ENCODE peak calls at places on chromosome 5, in ten cellular contexts. P, C, V, R, F, W, J, Z, Y and I are unnamed samples.

GRCh38 chr5:154900071-154900470 is 37.9 kb downstream of the GEMIN5 start:
- DNase-seq in P (no peak), V (no peak), Z (no peak), Y (no peak), F (no peak), W (no peak), R (no peak), J (no peak), C (no peak), I (no peak)

GRCh38 chr5:68467791-68468190 is 252.2 kb downstream of the PIK3R1 start:
- DNase-seq in P (no peak), Z (no peak), R (no peak), V (no peak), C (no peak), J (no peak), Y (no peak), W (no peak), F (no peak), I (no peak)

GRCh38 chr5:180806351-180807011 is 3.9 kb upstream of the MGAT1 start:
- DNase-seq in W (no peak), R (no peak), Z (no peak), J (no peak), Y (no peak), V (no peak), C (no peak), F (no peak), P (no peak), I (peak)

GRCh38 chr5:143229896-143230675 is 173.4 kb downstream of the NR3C1 start:
- DNase-seq in Y (no peak), W (no peak), V (no peak), R (no peak), F (no peak), P (no peak), Z (peak), J (peak), C (no peak), I (peak)

GRCh38 chr5:81184749-81185110 is 48.4 kb upstream of the CKMT2 start:
- DNase-seq in Z (no peak), R (no peak), C (no peak), P (no peak), Y (no peak), F (no peak), J (no peak), V (no peak), W (no peak), I (no peak)

GRCh38 chr5:135825373-135826220 is 8.9 kb upstream of the SLC25A48 start:
- DNase-seq in J (no peak), F (no peak), C (no peak), Z (no peak), V (no peak), Y (no peak), R (no peak), P (no peak), W (no peak), I (no peak)

GRCh38 chr5:113050606-113051391 is 74.2 kb downstream of the DCP2 start:
- DNase-seq in C (no peak), F (no peak), Y (no peak), V (no peak), R (peak), W (no peak), Z (no peak), P (no peak), J (no peak), I (no peak)

GRCh38 chr5:177509361-177509951 is at the start of gene DOK3:
- DNase-seq in C (no peak), Y (peak), Z (no peak), P (no peak), J (no peak), F (no peak), R (peak), W (no peak), V (no peak), I (peak)

GRCh38 chr5:149264432-149265069 is 7.1 kb upstream of the AFAP1L1 start:
- DNase-seq in R (no peak), F (peak), Y (peak), C (peak), J (no peak), Z (peak), W (peak), P (peak), V (peak), I (no peak)

GRCh38 chr5:176533390-176533789 is 3.8 kb downstream of the RNF44 start:
- DNase-seq in F (no peak), V (no peak), P (no peak), Y (no peak), W (no peak), C (no peak), J (no peak), Z (no peak), R (no peak), I (peak)

GRCh38 chr5:142292249-142292648 is 32.6 kb downstream of the SPRY4 start:
- DNase-seq in R (no peak), Z (peak), W (no peak), P (no peak), V (no peak), Y (no peak), J (no peak), F (no peak), C (no peak), I (no peak)

GRCh38 chr5:154521756-154522155 is 43.7 kb upstream of the HAND1 start:
- DNase-seq in R (no peak), C (no peak), W (no peak), J (no peak), Z (no peak), F (no peak), V (no peak), Y (no peak), P (no peak), I (no peak)

GRCh38 chr5:162209005-162209605 is 141.5 kb downstream of the GABRG2 start:
- DNase-seq in R (no peak), F (peak), Z (peak), V (no peak), P (peak), Y (no peak), C (peak), J (peak), W (peak), I (peak)

GRCh38 chr5:148482697-148483462 is 99.1 kb downstream of the FBXO38 start:
- DNase-seq in R (peak), W (peak), Y (peak), C (peak), Z (peak), V (peak), P (peak), J (peak), F (peak), I (peak)

GRCh38 chr5:179762079-179762780 is 29.6 kb downstream of the MAML1 start:
- DNase-seq in V (no peak), C (no peak), Y (peak), R (no peak), P (no peak), Z (peak), F (peak), J (peak), W (no peak), I (peak)

GRCh38 chr5:143235423-143235822 is 168.1 kb downstream of the NR3C1 start:
- DNase-seq in W (no peak), Z (no peak), J (no peak), P (peak), C (no peak), F (no peak), Y (no peak), R (no peak), V (no peak), I (no peak)

GRCh38 chr5:84304591-84304990 is 80.1 kb downstream of the EDIL3 start:
- DNase-seq in C (no peak), Z (no peak), W (no peak), J (no peak), V (no peak), R (peak), F (no peak), P (no peak), Y (no peak), I (no peak)

GRCh38 chr5:37786416-37786815 is 53.4 kb downstream of the GDNF start:
- DNase-seq in R (no peak), J (no peak), Y (no peak), P (no peak), V (no peak), C (no peak), F (no peak), Z (no peak), W (no peak), I (no peak)

GRCh38 chr5:119271758-119272730 is 83.8 kb upstream of the TNFAIP8 start:
- DNase-seq in Z (no peak), F (no peak), R (no peak), C (no peak), Y (no peak), V (no peak), J (no peak), P (no peak), W (no peak), I (peak)

GRCh38 chr5:113510836-113511451 is 2.5 kb upstream of the YTHDC2 start:
- DNase-seq in V (no peak), Y (no peak), C (no peak), Z (peak), P (peak), J (no peak), F (peak), R (peak), W (no peak), I (peak)

GRCh38 chr5:6370580-6370979 is 7.8 kb downstream of the MED10 start:
- DNase-seq in J (no peak), W (no peak), Z (no peak), P (no peak), V (no peak), Y (no peak), F (no peak), C (no peak), R (no peak), I (no peak)

GRCh38 chr5:6765612-6766525 is 52.6 kb downstream of the TENT4A start:
- DNase-seq in V (peak), F (peak), J (peak), W (peak), P (peak), C (peak), Y (peak), Z (peak), R (peak), I (peak)

GRCh38 chr5:143776951-143777350 is 35.0 kb upstream of the HMHB1 start:
- DNase-seq in W (no peak), V (no peak), F (no peak), J (no peak), Y (no peak), R (no peak), Z (no peak), C (no peak), P (no peak), I (no peak)

GRCh38 chr5:132839426-132840301 is 9.2 kb upstream of the SHROOM1 start:
- DNase-seq in Y (no peak), P (no peak), R (peak), J (no peak), C (no peak), F (no peak), Z (peak), V (no peak), W (no peak), I (peak)

GRCh38 chr5:72160959-72161358 is 53.7 kb downstream of the MAP1B start:
- DNase-seq in Z (no peak), Y (no peak), P (no peak), C (no peak), J (no peak), V (no peak), F (no peak), W (no peak), R (no peak), I (no peak)

GRCh38 chr5:82291429-82291828 is 13.3 kb upstream of the RPS23 start:
- DNase-seq in V (no peak), R (no peak), W (no peak), J (no peak), F (no peak), C (no peak), Z (peak), P (no peak), Y (no peak), I (no peak)

GRCh38 chr5:127793052-127793451 is 89.9 kb downstream of the CCDC192 start:
- DNase-seq in V (no peak), Y (no peak), Z (no peak), W (no peak), J (no peak), C (no peak), P (no peak), R (no peak), F (no peak), I (no peak)

GRCh38 chr5:104187656-104188055 is 625.1 kb upstream of the NUDT12 start:
- DNase-seq in Y (no peak), V (no peak), R (no peak), P (no peak), W (no peak), J (no peak), F (no peak), Z (no peak), C (no peak), I (no peak)

GRCh38 chr5:104189031-104189430 is 626.4 kb upstream of the NUDT12 start:
- DNase-seq in P (no peak), C (no peak), F (no peak), W (no peak), Y (no peak), R (peak), J (no peak), V (no peak), Z (no peak), I (peak)

GRCh38 chr5:104186100-104186499 is 623.5 kb upstream of the NUDT12 start:
- DNase-seq in W (no peak), V (no peak), P (peak), C (peak), J (no peak), F (no peak), Z (no peak), R (no peak), Y (no peak), I (peak)

GRCh38 chr5:104186510-104186909 is 623.9 kb upstream of the NUDT12 start:
- DNase-seq in Z (no peak), F (no peak), R (no peak), Y (no peak), V (no peak), W (no peak), J (no peak), P (no peak), C (no peak), I (no peak)

GRCh38 chr5:104189909-104190308 is 627.3 kb upstream of the NUDT12 start:
- DNase-seq in Y (peak), F (peak), W (no peak), Z (peak), J (no peak), R (peak), C (no peak), P (no peak), V (no peak), I (peak)
- TF ChIP-seq MAX in Y (no peak), F (peak), W (no peak), Z (no peak), J (no peak), R (no peak), C (no peak), P (no peak), V (no peak), I (peak)

GRCh38 chr5:173496129-173496882 is 120.1 kb downstream of the BOD1 start:
- DNase-seq in V (no peak), P (no peak), W (no peak), R (no peak), F (no peak), Z (no peak), C (no peak), J (no peak), Y (no peak), I (no peak)
- TF ChIP-seq CTCF in V (no peak), P (peak), W (no peak), R (no peak), F (no peak), Z (no peak), C (no peak), J (no peak), Y (no peak), I (no peak)

GRCh38 chr5:9361835-9362234 is 184.0 kb downstream of the SEMA5A start:
- DNase-seq in V (peak), C (peak), W (peak), F (peak), R (peak), J (peak), P (peak), Y (peak), Z (peak), I (peak)

GRCh38 chr5:9365501-9365900 is 180.4 kb downstream of the SEMA5A start:
- DNase-seq in J (no peak), Y (no peak), F (peak), W (no peak), Z (no peak), V (no peak), C (no peak), P (no peak), R (no peak), I (no peak)

GRCh38 chr5:9358961-9359686 is 186.8 kb downstream of the SEMA5A start:
- DNase-seq in R (peak), Y (no peak), Z (no peak), F (no peak), C (no peak), W (no peak), J (no peak), P (no peak), V (no peak), I (no peak)

GRCh38 chr5:9362600-9362999 is 183.3 kb downstream of the SEMA5A start:
- DNase-seq in W (no peak), P (no peak), R (no peak), V (no peak), C (no peak), F (no peak), Z (no peak), J (no peak), Y (no peak), I (no peak)

GRCh38 chr5:9363026-9363793 is 182.7 kb downstream of the SEMA5A start:
- DNase-seq in W (no peak), Y (no peak), F (peak), V (no peak), Z (no peak), P (no peak), C (no peak), J (peak), R (no peak), I (no peak)
- TF ChIP-seq MAX in W (no peak), Y (no peak), F (no peak), V (no peak), Z (no peak), P (no peak), C (no peak), J (no peak), R (no peak), I (no peak)

GRCh38 chr5:76016258-76016657 is 66.9 kb upstream of the SV2C start:
- DNase-seq in J (no peak), C (peak), F (no peak), P (no peak), R (no peak), V (no peak), Z (no peak), W (no peak), Y (no peak), I (no peak)
- TF ChIP-seq CTCF in J (peak), C (no peak), F (peak), P (peak), R (peak), V (no peak), Z (peak), W (peak), Y (peak), I (no peak)

DNA sequence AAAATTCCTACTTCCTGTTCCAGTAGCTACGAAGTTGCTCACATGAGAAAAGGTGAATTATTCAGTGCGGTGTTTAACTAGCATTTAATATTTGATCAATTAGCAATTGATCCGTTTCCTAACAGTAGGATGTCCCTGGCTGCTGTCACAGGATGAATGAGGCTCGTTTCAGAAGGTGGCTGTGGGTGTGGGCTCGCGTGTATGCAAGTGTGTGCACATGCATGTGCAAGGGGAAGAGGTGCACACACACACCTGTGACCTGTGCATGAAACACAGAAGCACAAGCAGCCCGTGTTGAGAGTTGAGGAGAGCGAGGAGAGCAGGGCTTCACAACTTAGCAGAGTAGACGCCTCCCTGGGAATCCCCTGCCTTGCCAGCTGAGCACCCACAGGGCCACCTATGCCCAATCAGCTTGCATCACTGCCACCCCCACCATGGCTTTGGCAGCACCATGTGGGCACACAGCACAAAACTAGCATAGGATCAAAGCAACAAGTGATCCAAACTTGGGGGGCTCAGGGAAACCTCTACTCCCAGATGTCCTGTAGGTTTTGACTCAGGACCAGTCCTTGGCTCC is 107.2 kb downstream of the C5orf15 start:
- DNase-seq in J (no peak), P (no peak), F (no peak), R (no peak), W (no peak), Y (no peak), Z (no peak), V (no peak), C (no peak), I (no peak)
- TF ChIP-seq MAX in J (no peak), P (no peak), F (no peak), R (no peak), W (no peak), Y (no peak), Z (no peak), V (no peak), C (no peak), I (no peak)